ENCODE peak calls at places on chromosomes 4 and X, in nine cellular contexts. Z is Peyer's patch, R is upper lobe of left lung, E is testis, K is GM12878, D is tibial nerve, I is lower leg skin, X is sigmoid colon, G is thyroid gland. P is an unnamed sample.

GRCh38 chr4:74370912-74371311 is 6.0 kb downstream of the EREG start:
- DNase-seq in X (no peak), I (no peak), Z (no peak), D (no peak), G (no peak), R (no peak), K (no peak), E (peak; percentile 24), P (peak; percentile 17)

GRCh38 chr4:102761478-102761790 is 666 bp upstream of the MANBA start:
- DNase-seq in E (peak; percentile 37), I (no peak), Z (no peak), R (no peak), D (peak; percentile 24), X (no peak), K (no peak), G (peak; percentile 3), P (peak; percentile 11)

GRCh38 chr4:25484243-25484721 is 107.2 kb downstream of the ANAPC4 start:
- DNase-seq in K (peak; percentile 5), G (no peak), R (no peak), I (no peak), X (no peak), E (no peak), Z (no peak), D (no peak), P (no peak)

GRCh38 chr4:10504510-10504909 is 47.3 kb upstream of the ZNF518B start:
- DNase-seq in K (no peak), Z (no peak), D (no peak), G (no peak), E (no peak), R (no peak), I (peak; percentile 23), X (no peak), P (no peak)

GRCh38 chr4:180234730-180235129 is 2008.5 kb upstream of the TENM3 start:
- DNase-seq in Z (no peak), D (no peak), E (no peak), I (no peak), K (no peak), R (no peak), X (no peak), G (no peak), P (no peak)

GRCh38 chr4:34046580-34046979 is 2197.7 kb downstream of the ARAP2 start:
- DNase-seq in K (no peak), R (no peak), Z (no peak), G (no peak), E (no peak), X (no peak), D (no peak), I (no peak), P (no peak)

GRCh38 chrX:45851434-45851991 is 650.8 kb upstream of the DIPK2B start:
- DNase-seq in D (no peak), X (no peak), G (peak; percentile 26), Z (peak; percentile 62), E (peak; percentile 21), I (peak; percentile 24), K (no peak), R (peak; percentile 87), P (no peak)

GRCh38 chr4:63764400-63764799 is 644.9 kb downstream of the TECRL start:
- DNase-seq in I (no peak), K (no peak), G (no peak), X (no peak), E (no peak), Z (no peak), R (no peak), D (no peak), P (no peak)

GRCh38 chr4:153728660-153729059 is 31.2 kb downstream of the RNF175 start:
- DNase-seq in G (no peak), X (no peak), Z (no peak), E (no peak), K (no peak), R (no peak), I (no peak), D (no peak), P (no peak)

GRCh38 chr4:158350161-158350560 is 139.9 kb downstream of the TMEM144 start:
- DNase-seq in R (no peak), D (no peak), E (no peak), G (no peak), K (no peak), X (no peak), Z (no peak), I (no peak), P (no peak)

GRCh38 chr4:77156533-77156911 is 485 bp upstream of the CCNG2 start:
- DNase-seq in R (peak; percentile 79), I (peak; percentile 98), G (peak; percentile 98), X (peak; percentile 99), Z (peak; percentile 92), E (peak; percentile 98), D (peak; percentile 99), K (peak; percentile 98), P (peak; percentile 81)
- TF ChIP-seq POLR2A in R (no peak), I (no peak), G (no peak), X (peak; percentile 65), Z (peak; percentile 81), E (no peak), D (peak; percentile 72), K (peak; percentile 76), P (peak; percentile 64)

GRCh38 chr4:7802093-7802726 is 137.5 kb downstream of the AFAP1 start:
- DNase-seq in Z (peak; percentile 77), G (peak; percentile 86), K (no peak), D (peak; percentile 90), I (peak; percentile 74), X (peak; percentile 92), R (no peak), E (peak; percentile 91), P (peak; percentile 68)

GRCh38 chr4:7803371-7803770 is 136.3 kb downstream of the AFAP1 start:
- DNase-seq in I (no peak), X (peak; percentile 65), Z (no peak), K (no peak), G (no peak), R (no peak), E (no peak), D (no peak), P (no peak)

GRCh38 chr4:7804759-7805385 is 134.8 kb downstream of the AFAP1 start:
- DNase-seq in E (no peak), G (no peak), R (no peak), I (no peak), K (no peak), D (no peak), X (no peak), Z (no peak), P (no peak)

GRCh38 chr4:7805533-7806079 is 134.1 kb downstream of the AFAP1 start:
- DNase-seq in X (no peak), I (no peak), R (no peak), K (no peak), Z (no peak), D (no peak), G (peak; percentile 96), E (no peak), P (no peak)

GRCh38 chr4:7803992-7804758 is 135.5 kb downstream of the AFAP1 start:
- DNase-seq in K (no peak), I (peak; percentile 80), G (peak; percentile 90), D (peak; percentile 90), R (peak; percentile 82), Z (peak; percentile 89), E (peak; percentile 90), X (peak; percentile 93), P (peak; percentile 71)
- TF ChIP-seq POLR2A in K (no peak), I (no peak), G (no peak), D (no peak), R (no peak), Z (no peak), E (no peak), X (no peak), P (no peak)

DNA sequence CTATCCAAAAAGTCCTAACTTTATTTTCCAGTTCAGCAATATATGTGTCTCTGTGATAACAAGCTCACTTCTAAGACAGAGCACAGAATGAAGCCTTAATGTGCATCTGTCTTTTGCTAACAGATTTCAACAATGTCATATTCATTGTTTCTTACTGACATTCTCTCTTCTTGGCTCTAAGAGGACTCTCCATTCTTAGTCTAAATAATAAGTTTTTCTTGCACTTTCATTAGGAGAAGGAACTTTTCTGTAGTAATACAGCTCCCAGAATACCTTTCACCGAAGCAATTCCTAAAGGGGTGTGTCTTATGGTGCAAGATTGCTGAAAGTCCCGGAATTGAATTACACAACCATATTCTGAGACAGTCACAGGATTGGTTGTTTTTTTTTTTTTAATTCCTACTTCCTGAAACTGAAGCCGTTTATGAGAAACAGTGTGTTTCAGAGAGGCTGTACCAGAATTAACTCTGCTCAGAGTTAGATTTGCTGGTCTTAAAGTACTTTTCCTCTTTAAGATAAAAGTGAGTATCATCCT is at the start of gene ALPK1:
- DNase-seq in G (no peak), D (peak; percentile 48), R (no peak), Z (no peak), X (no peak), K (no peak), I (peak; percentile 41), E (no peak), P (no peak)
- TF ChIP-seq POLR2A in G (no peak), D (peak; percentile 49), R (no peak), Z (peak; percentile 73), X (no peak), K (no peak), I (no peak), E (no peak), P (peak; percentile 58)

GRCh38 chr4:48778431-48779094 is 1.5 kb downstream of the FRYL start:
- DNase-seq in I (no peak), D (no peak), E (no peak), G (no peak), X (no peak), R (no peak), Z (no peak), K (no peak), P (no peak)

GRCh38 chr4:48779095-48779997 is 733 bp downstream of the FRYL start:
- DNase-seq in X (peak; percentile 79), D (peak; percentile 10), E (peak; percentile 59), G (peak; percentile 74), R (peak; percentile 94), I (peak; percentile 47), Z (peak; percentile 82), K (no peak), P (peak; percentile 48)

GRCh38 chr4:48780867-48781219 is 764 bp upstream of the FRYL start:
- DNase-seq in E (no peak), R (no peak), G (peak; percentile 55), K (no peak), D (peak; percentile 47), I (peak; percentile 52), Z (no peak), X (peak; percentile 67), P (no peak)

GRCh38 chr4:48781968-48782367 is 1.9 kb upstream of the FRYL start:
- DNase-seq in D (no peak), R (no peak), K (no peak), E (no peak), Z (no peak), G (no peak), I (no peak), X (no peak), P (no peak)

DNA sequence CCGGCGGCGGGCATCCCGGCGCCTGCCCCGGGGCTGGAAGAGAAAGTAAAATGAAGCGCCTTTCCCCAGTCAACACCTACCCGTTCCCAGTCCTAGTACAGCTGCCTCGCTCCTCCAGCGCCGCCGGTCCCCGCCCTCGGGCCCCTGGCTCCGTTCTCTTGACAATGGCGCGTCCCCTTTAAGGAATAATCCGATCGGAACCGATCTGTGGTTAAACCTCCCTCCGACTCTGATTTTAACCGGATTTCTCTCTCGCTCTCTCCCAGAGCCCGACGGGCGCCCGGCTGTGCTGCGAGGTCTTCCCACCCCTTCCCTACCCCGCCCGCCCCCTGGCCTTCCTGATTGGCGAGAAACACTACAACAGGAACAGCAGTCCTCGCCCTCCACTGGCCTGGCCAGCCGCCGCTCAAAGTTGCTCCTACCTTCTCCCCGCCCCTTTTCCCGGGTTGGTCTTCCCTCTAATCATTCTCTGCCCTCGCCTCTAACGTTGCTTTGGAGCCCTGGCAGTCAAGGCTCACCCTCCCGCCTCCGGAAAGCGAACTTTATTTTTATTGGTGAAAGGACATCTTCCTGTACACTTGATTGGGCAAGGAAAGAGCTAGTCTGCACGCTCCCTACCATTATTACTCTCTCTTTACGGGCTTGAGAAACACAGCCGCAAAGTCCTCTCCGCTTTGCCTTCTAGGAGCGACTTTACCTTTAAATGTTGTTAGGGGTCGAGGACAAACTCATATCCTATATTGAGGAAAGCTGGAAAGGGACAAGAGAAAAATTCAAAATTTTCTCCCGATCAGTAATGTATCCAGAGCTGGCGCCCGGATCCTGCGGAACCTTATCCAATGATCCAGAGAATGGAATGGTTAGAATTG is at the start of gene FRYL:
- DNase-seq in R (peak; percentile 100), Z (peak; percentile 99), K (peak; percentile 99), X (peak; percentile 100), E (peak; percentile 100), I (peak; percentile 100), G (peak; percentile 100), D (peak; percentile 99), P (peak; percentile 61)
- TF ChIP-seq POLR2A in R (no peak), Z (peak; percentile 79), K (peak; percentile 60), X (peak; percentile 64), E (peak; percentile 51), I (peak; percentile 46), G (no peak), D (peak; percentile 79), P (peak; percentile 83)